ENCODE peak calls at places on chromosomes 4 and X, in five cellular contexts. H, F, N, K and B are unnamed samples.

GRCh38 chr4:54063224-54063623 is 1.2 kb downstream of the CHIC2 start:
- DNase-seq in N (no peak), K (no peak), F (no peak), H (peak), B (peak)

GRCh38 chrX:40964633-40965586 is 120.3 kb upstream of the USP9X start:
- DNase-seq in N (no peak), K (no peak), H (no peak), F (no peak), B (no peak)

GRCh38 chrX:115324194-115324593 is 34.7 kb downstream of the LUZP4 start:
- DNase-seq in K (no peak), H (peak), F (no peak), N (no peak), B (peak)

GRCh38 chr4:144579411-144580020 is 66.4 kb upstream of the HHIP start:
- DNase-seq in F (no peak), K (no peak), H (peak), N (no peak), B (peak)

GRCh38 chrX:639151-639550 is 8.6 kb downstream of the SHOX start:
- DNase-seq in F (no peak), N (no peak), H (no peak), K (no peak), B (no peak)

GRCh38 chrX:12441376-12442128 is 303.3 kb downstream of the FRMPD4 start:
- DNase-seq in F (no peak), N (no peak), K (no peak), H (peak), B (peak)

GRCh38 chr4:1856920-1857699 is 1.2 kb upstream of the LETM1 start:
- DNase-seq in H (peak), N (peak), F (no peak), K (no peak), B (peak)

GRCh38 chr4:188986271-188986689 is 847.0 kb downstream of the TRIML1 start:
- DNase-seq in F (no peak), K (no peak), N (no peak), H (peak), B (no peak)

GRCh38 chr4:64724689-64725088 is 315.4 kb upstream of the TECRL start:
- DNase-seq in H (no peak), F (no peak), N (no peak), K (no peak), B (no peak)

GRCh38 chr4:166315721-166316467 is 442.9 kb downstream of the TLL1 start:
- DNase-seq in F (no peak), H (no peak), K (no peak), N (no peak), B (no peak)

GRCh38 chr4:66489783-66490452 is 819.6 kb upstream of the EPHA5 start:
- DNase-seq in N (no peak), F (no peak), H (peak), K (no peak), B (peak)

GRCh38 chrX:48940404-48940955 is 16.9 kb downstream of the OTUD5 start:
- DNase-seq in N (no peak), F (no peak), K (no peak), H (no peak), B (no peak)

GRCh38 chr4:56976283-56976877 is 1.0 kb downstream of the NOA1 start:
- DNase-seq in N (no peak), F (no peak), H (peak), K (no peak), B (no peak)

GRCh38 chrX:10529344-10529743 is 91.0 kb downstream of the MID1 start:
- DNase-seq in H (peak), N (no peak), K (no peak), F (no peak), B (peak)

GRCh38 chrX:55326985-55327384 is 62.3 kb upstream of the PAGE3 start:
- DNase-seq in F (no peak), K (no peak), H (no peak), N (no peak), B (no peak)

GRCh38 chr4:23163649-23164436 is 471.1 kb downstream of the GBA3 start:
- DNase-seq in H (no peak), N (no peak), F (no peak), K (no peak), B (no peak)

GRCh38 chrX:37846558-37846933 is 825 bp downstream of the DYNLT3 start:
- DNase-seq in N (no peak), H (no peak), F (no peak), K (no peak), B (no peak)

GRCh38 chr4:55087016-55087929 is 38.1 kb downstream of the KDR start:
- DNase-seq in F (no peak), N (no peak), H (peak), K (no peak), B (no peak)